ENCODE peak calls at places on chromosome 13, in five cellular contexts. One of them, this sample, is unnamed.

GRCh38 chr13:20069956-20070355 is 90.9 kb downstream of the GJA3 start:
- DNase-seq in HL-60: no peak
- DNase-seq in suprapubic skin: no peak
- DNase-seq in WERI-Rb-1: no peak
- DNase-seq in SK-N-SH: no peak
- DNase-seq in this sample: no peak

GRCh38 chr13:114119196-114119595 is 13.2 kb downstream of the RASA3 start:
- DNase-seq in WERI-Rb-1: no peak
- DNase-seq in SK-N-SH: peak; percentile 65
- DNase-seq in suprapubic skin: no peak
- DNase-seq in HL-60: no peak
- DNase-seq in this sample: no peak

GRCh38 chr13:93066187-93066586 is 160.4 kb upstream of the GPC6 start:
- DNase-seq in SK-N-SH: no peak
- DNase-seq in WERI-Rb-1: no peak
- DNase-seq in suprapubic skin: no peak
- DNase-seq in HL-60: no peak
- DNase-seq in this sample: no peak

GRCh38 chr13:66200555-66200954 is 1029.6 kb downstream of the PCDH9 start:
- DNase-seq in SK-N-SH: no peak
- DNase-seq in suprapubic skin: no peak
- DNase-seq in WERI-Rb-1: no peak
- DNase-seq in HL-60: no peak
- DNase-seq in this sample: no peak

GRCh38 chr13:47168086-47168485 is 271.2 kb upstream of the HTR2A start:
- DNase-seq in SK-N-SH: no peak
- DNase-seq in HL-60: no peak
- DNase-seq in WERI-Rb-1: no peak
- DNase-seq in suprapubic skin: no peak
- DNase-seq in this sample: no peak

GRCh38 chr13:46648166-46648607 is 95.2 kb downstream of the LRCH1 start:
- DNase-seq in SK-N-SH: no peak
- DNase-seq in suprapubic skin: no peak
- DNase-seq in WERI-Rb-1: peak; percentile 47
- DNase-seq in HL-60: no peak
- DNase-seq in this sample: no peak

GRCh38 chr13:84946144-84946543 is 853.1 kb downstream of the SLITRK6 start:
- DNase-seq in HL-60: no peak
- DNase-seq in WERI-Rb-1: no peak
- DNase-seq in SK-N-SH: no peak
- DNase-seq in suprapubic skin: no peak
- DNase-seq in this sample: no peak

GRCh38 chr13:87124785-87125074 is 546.4 kb upstream of the SLITRK5 start:
- DNase-seq in WERI-Rb-1: no peak
- DNase-seq in HL-60: no peak
- DNase-seq in suprapubic skin: no peak
- DNase-seq in SK-N-SH: no peak
- DNase-seq in this sample: no peak

GRCh38 chr13:93217701-93218100 is 8.9 kb upstream of the GPC6 start:
- DNase-seq in WERI-Rb-1: no peak
- DNase-seq in HL-60: no peak
- DNase-seq in suprapubic skin: no peak
- DNase-seq in SK-N-SH: no peak
- DNase-seq in this sample: no peak

GRCh38 chr13:114304346-114305034 is 9.8 kb upstream of the CHAMP1 start:
- DNase-seq in SK-N-SH: no peak
- DNase-seq in HL-60: no peak
- DNase-seq in WERI-Rb-1: no peak
- DNase-seq in suprapubic skin: no peak
- DNase-seq in this sample: no peak

GRCh38 chr13:100644328-100644727 is 30.3 kb downstream of the TMTC4 start:
- DNase-seq in suprapubic skin: no peak
- DNase-seq in HL-60: no peak
- DNase-seq in WERI-Rb-1: no peak
- DNase-seq in SK-N-SH: no peak
- DNase-seq in this sample: no peak

GRCh38 chr13:40665061-40665753 is 1.2 kb downstream of the FOXO1 start:
- DNase-seq in SK-N-SH: peak; percentile 57
- DNase-seq in WERI-Rb-1: peak; percentile 21
- DNase-seq in suprapubic skin: no peak
- DNase-seq in HL-60: no peak
- DNase-seq in this sample: no peak

GRCh38 chr13:73849292-73849691 is 284.9 kb downstream of the KLF12 start:
- DNase-seq in WERI-Rb-1: peak; percentile 21
- DNase-seq in SK-N-SH: no peak
- DNase-seq in suprapubic skin: no peak
- DNase-seq in HL-60: no peak
- DNase-seq in this sample: no peak

GRCh38 chr13:20550799-20551198 is 16.2 kb upstream of the IFT88 start:
- DNase-seq in suprapubic skin: no peak
- DNase-seq in HL-60: no peak
- DNase-seq in SK-N-SH: no peak
- DNase-seq in WERI-Rb-1: no peak
- DNase-seq in this sample: no peak

GRCh38 chr13:42041684-42042035 is 6.8 kb upstream of the DGKH start:
- DNase-seq in HL-60: peak; percentile 9
- DNase-seq in WERI-Rb-1: peak; percentile 14
- DNase-seq in suprapubic skin: no peak
- DNase-seq in SK-N-SH: peak; percentile 75
- DNase-seq in this sample: no peak

GRCh38 chr13:112671359-112671758 is 18.5 kb upstream of the ATP11A start:
- DNase-seq in SK-N-SH: no peak
- DNase-seq in suprapubic skin: peak; percentile 55
- DNase-seq in HL-60: no peak
- DNase-seq in WERI-Rb-1: no peak
- DNase-seq in this sample: no peak

GRCh38 chr13:46668302-46668720 is 115.3 kb downstream of the LRCH1 start:
- DNase-seq in suprapubic skin: no peak
- DNase-seq in HL-60: peak; percentile 20
- DNase-seq in SK-N-SH: no peak
- DNase-seq in WERI-Rb-1: no peak
- DNase-seq in this sample: peak; percentile 66

GRCh38 chr13:39688699-39689405 is 33.4 kb downstream of the COG6 start:
- DNase-seq in HL-60: no peak
- DNase-seq in WERI-Rb-1: no peak
- DNase-seq in suprapubic skin: no peak
- DNase-seq in SK-N-SH: no peak
- DNase-seq in this sample: no peak

GRCh38 chr13:48231080-48231479 is 1.9 kb upstream of the ITM2B start:
- DNase-seq in WERI-Rb-1: no peak
- DNase-seq in SK-N-SH: no peak
- DNase-seq in HL-60: no peak
- DNase-seq in suprapubic skin: no peak
- DNase-seq in this sample: no peak

GRCh38 chr13:32427852-32428580 is at the start of gene N4BP2L1:
- DNase-seq in WERI-Rb-1: peak; percentile 51
- DNase-seq in suprapubic skin: peak; percentile 89
- DNase-seq in SK-N-SH: peak; percentile 87
- DNase-seq in HL-60: peak; percentile 55
- DNase-seq in this sample: peak; percentile 80

GRCh38 chr13:26604784-26605183 is 47.3 kb downstream of the WASF3 start:
- DNase-seq in SK-N-SH: no peak
- DNase-seq in HL-60: no peak
- DNase-seq in suprapubic skin: peak; percentile 74
- DNase-seq in WERI-Rb-1: no peak
- DNase-seq in this sample: peak; percentile 64

GRCh38 chr13:36355632-36356031 is 9.4 kb upstream of the SPART start:
- DNase-seq in SK-N-SH: no peak
- DNase-seq in WERI-Rb-1: no peak
- DNase-seq in HL-60: no peak
- DNase-seq in suprapubic skin: no peak
- DNase-seq in this sample: no peak

GRCh38 chr13:66225071-66225470 is 1005.1 kb downstream of the PCDH9 start:
- DNase-seq in suprapubic skin: no peak
- DNase-seq in SK-N-SH: no peak
- DNase-seq in HL-60: peak; percentile 20
- DNase-seq in WERI-Rb-1: no peak
- DNase-seq in this sample: no peak

GRCh38 chr13:34750078-34750703 is 191.9 kb upstream of the NBEA start:
- DNase-seq in suprapubic skin: no peak
- DNase-seq in SK-N-SH: peak; percentile 52
- DNase-seq in HL-60: no peak
- DNase-seq in WERI-Rb-1: no peak
- DNase-seq in this sample: no peak

GRCh38 chr13:27035892-27036235 is 135.7 kb downstream of the USP12 start:
- DNase-seq in SK-N-SH: no peak
- DNase-seq in HL-60: no peak
- DNase-seq in WERI-Rb-1: no peak
- DNase-seq in suprapubic skin: no peak
- DNase-seq in this sample: no peak

GRCh38 chr13:34672631-34673030 is 269.4 kb upstream of the NBEA start:
- DNase-seq in WERI-Rb-1: no peak
- DNase-seq in SK-N-SH: no peak
- DNase-seq in HL-60: no peak
- DNase-seq in suprapubic skin: no peak
- DNase-seq in this sample: no peak

GRCh38 chr13:31797154-31797775 is 57.9 kb downstream of the RXFP2 start:
- DNase-seq in HL-60: no peak
- DNase-seq in suprapubic skin: no peak
- DNase-seq in SK-N-SH: peak; percentile 61
- DNase-seq in WERI-Rb-1: no peak
- DNase-seq in this sample: peak; percentile 16

GRCh38 chr13:98143601-98144500 is 957 bp downstream of the FARP1 start:
- DNase-seq in WERI-Rb-1: no peak
- DNase-seq in SK-N-SH: peak; percentile 75
- DNase-seq in suprapubic skin: no peak
- DNase-seq in HL-60: no peak
- DNase-seq in this sample: peak; percentile 15

DNA sequence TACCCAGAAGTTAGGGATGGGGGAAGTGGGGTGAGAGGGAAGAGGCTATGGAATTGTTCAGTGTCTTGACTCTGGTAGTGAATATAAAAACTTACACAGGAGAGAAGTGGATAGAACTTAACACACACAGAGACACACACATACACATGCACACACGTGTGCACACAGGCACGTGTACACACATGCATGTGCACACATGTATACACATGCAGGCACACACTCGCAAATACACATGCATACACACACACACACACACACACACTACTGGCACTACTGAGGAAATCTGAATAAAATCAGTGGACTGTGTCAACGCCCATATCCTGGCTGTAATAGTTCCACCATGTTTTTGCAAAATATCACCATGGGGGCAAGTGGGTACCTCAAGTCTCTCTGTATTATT is 107.9 kb downstream of the IRS2 start:
- DNase-seq in WERI-Rb-1: no peak
- DNase-seq in suprapubic skin: no peak
- DNase-seq in HL-60: no peak
- DNase-seq in SK-N-SH: no peak
- DNase-seq in this sample: no peak
- H3K27me3 ChIP-seq in WERI-Rb-1: no peaks in the 10 kb centered on the region
- H3K27me3 ChIP-seq in suprapubic skin: peaks cover 15% of the 10 kb centered on the region
- H3K27me3 ChIP-seq in HL-60: no peaks in the 10 kb centered on the region
- H3K27me3 ChIP-seq in SK-N-SH: no peaks in the 10 kb centered on the region
- H3K27me3 ChIP-seq in this sample: no peaks in the 10 kb centered on the region

GRCh38 chr13:77387607-77388200 is 60.8 kb upstream of the MYCBP2 start:
- DNase-seq in WERI-Rb-1: no peak
- DNase-seq in suprapubic skin: no peak
- DNase-seq in SK-N-SH: no peak
- DNase-seq in HL-60: no peak
- DNase-seq in this sample: no peak
- H3K27ac ChIP-seq in WERI-Rb-1: no peak overlapping the region
- H3K27ac ChIP-seq in suprapubic skin: peak overlapping the region; percentile 77
- H3K27ac ChIP-seq in SK-N-SH: no peak overlapping the region
- H3K27ac ChIP-seq in HL-60: peak overlapping the region; percentile 69
- H3K27ac ChIP-seq in this sample: peak overlapping the region; percentile 86

DNA sequence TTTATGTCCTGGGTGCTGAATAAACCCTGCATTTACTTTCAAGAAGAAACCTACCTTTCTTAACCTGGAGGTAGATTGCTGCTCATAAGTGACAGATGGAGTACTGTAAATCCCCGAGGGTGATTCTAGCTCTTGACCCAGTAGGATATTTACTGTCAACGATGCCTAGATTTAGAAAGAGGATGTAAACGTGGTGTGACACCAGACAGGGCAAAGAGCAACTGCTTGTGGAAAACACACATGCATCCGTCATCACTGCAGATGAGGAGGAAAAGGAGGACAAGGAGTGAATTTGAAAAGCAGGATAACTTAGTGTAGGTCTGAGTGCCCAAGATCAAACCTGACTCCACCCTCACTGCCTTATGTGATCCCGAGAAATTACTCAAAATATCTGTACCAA is 9.8 kb upstream of the CLN5 start:
- DNase-seq in suprapubic skin: no peak
- DNase-seq in SK-N-SH: no peak
- DNase-seq in HL-60: no peak
- DNase-seq in WERI-Rb-1: no peak
- DNase-seq in this sample: no peak
- H3K27me3 ChIP-seq in suprapubic skin: peaks cover 14% of the 10 kb centered on the region
- H3K27me3 ChIP-seq in SK-N-SH: no peaks in the 10 kb centered on the region
- H3K27me3 ChIP-seq in HL-60: peaks cover 19% of the 10 kb centered on the region
- H3K27me3 ChIP-seq in WERI-Rb-1: no peaks in the 10 kb centered on the region
- H3K27me3 ChIP-seq in this sample: no peaks in the 10 kb centered on the region

DNA sequence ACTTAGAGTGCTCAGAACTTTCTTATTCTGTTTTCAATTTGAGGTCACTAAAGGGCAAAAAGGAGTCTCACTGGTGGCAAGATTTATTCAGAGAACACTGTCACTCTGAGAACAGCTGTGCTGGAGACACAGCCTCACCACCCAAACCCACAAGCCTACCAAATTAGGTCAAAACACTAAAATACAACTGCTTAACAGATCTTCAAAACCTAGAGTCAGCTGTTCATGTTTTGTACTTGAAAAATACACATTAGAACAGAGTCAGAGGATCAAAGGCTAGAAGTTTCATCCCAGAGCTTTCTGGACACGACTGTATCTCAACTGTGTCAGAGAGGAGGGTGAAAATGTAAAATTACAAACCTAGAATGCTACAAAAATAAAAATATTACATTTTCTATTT is 89.3 kb downstream of the MIPEP start:
- DNase-seq in suprapubic skin: no peak
- DNase-seq in SK-N-SH: no peak
- DNase-seq in WERI-Rb-1: no peak
- DNase-seq in HL-60: no peak
- DNase-seq in this sample: no peak
- H3K27ac ChIP-seq in suprapubic skin: peak overlapping the region; percentile 53
- H3K27ac ChIP-seq in SK-N-SH: no peak overlapping the region
- H3K27ac ChIP-seq in WERI-Rb-1: no peak overlapping the region
- H3K27ac ChIP-seq in HL-60: no peak overlapping the region
- H3K27ac ChIP-seq in this sample: no peak overlapping the region

GRCh38 chr13:45596800-45597484 is 18.6 kb downstream of the ERICH6B start:
- DNase-seq in SK-N-SH: no peak
- DNase-seq in WERI-Rb-1: no peak
- DNase-seq in suprapubic skin: no peak
- DNase-seq in HL-60: no peak
- DNase-seq in this sample: no peak
- H3K27me3 ChIP-seq in SK-N-SH: no peaks in the 10 kb centered on the region
- H3K27me3 ChIP-seq in WERI-Rb-1: peaks cover 9% of the 10 kb centered on the region
- H3K27me3 ChIP-seq in suprapubic skin: no peaks in the 10 kb centered on the region
- H3K27me3 ChIP-seq in HL-60: peaks cover 10% of the 10 kb centered on the region
- H3K27me3 ChIP-seq in this sample: no peaks in the 10 kb centered on the region

GRCh38 chr13:106281426-106281825 is 254.0 kb downstream of the EFNB2 start:
- DNase-seq in suprapubic skin: no peak
- DNase-seq in SK-N-SH: no peak
- DNase-seq in HL-60: no peak
- DNase-seq in WERI-Rb-1: peak; percentile 45
- DNase-seq in this sample: no peak
- H3K27ac ChIP-seq in suprapubic skin: no peak overlapping the region
- H3K27ac ChIP-seq in SK-N-SH: no peak overlapping the region
- H3K27ac ChIP-seq in HL-60: no peak overlapping the region
- H3K27ac ChIP-seq in WERI-Rb-1: no peak overlapping the region
- H3K27ac ChIP-seq in this sample: no peak overlapping the region

GRCh38 chr13:59367467-59367866 is 796.3 kb downstream of the DIAPH3 start:
- DNase-seq in HL-60: no peak
- DNase-seq in WERI-Rb-1: no peak
- DNase-seq in suprapubic skin: no peak
- DNase-seq in SK-N-SH: no peak
- DNase-seq in this sample: no peak
- H3K27me3 ChIP-seq in HL-60: no peaks in the 10 kb centered on the region
- H3K27me3 ChIP-seq in WERI-Rb-1: no peaks in the 10 kb centered on the region
- H3K27me3 ChIP-seq in suprapubic skin: no peaks in the 10 kb centered on the region
- H3K27me3 ChIP-seq in SK-N-SH: no peaks in the 10 kb centered on the region
- H3K27me3 ChIP-seq in this sample: no peaks in the 10 kb centered on the region